ENCODE peak calls at places on chromosomes 6 and 20, in seven cellular contexts. S is fibroblast of lung, Q is endodermal cell, H is OCI-LY7, E is neuronal stem cell, X is AG10803, P is fibroblast of mammary gland. Y is an unnamed sample.

GRCh38 chr20:62623488-62624324 is 18.6 kb upstream of the SLCO4A1 start:
- DNase-seq in X (peak), P (peak), Q (peak), H (peak), S (peak), E (peak), Y (peak)

GRCh38 chr6:135624402-135625297 is 127.1 kb upstream of the AHI1 start:
- DNase-seq in S (peak), E (no peak), H (no peak), P (no peak), X (peak), Q (no peak), Y (no peak)

GRCh38 chr6:150880336-150880735 is 14.8 kb downstream of the MTHFD1L start:
- DNase-seq in X (no peak), S (no peak), Q (no peak), P (no peak), E (no peak), H (no peak), Y (no peak)

GRCh38 chr20:50224553-50225255 is 34.1 kb downstream of the CEBPB start:
- DNase-seq in P (peak), Q (peak), H (no peak), X (peak), E (no peak), S (peak), Y (peak)

GRCh38 chr20:41300906-41301305 is 16.6 kb downstream of the ZHX3 start:
- DNase-seq in Q (no peak), S (no peak), E (no peak), P (no peak), H (no peak), X (no peak), Y (no peak)

GRCh38 chr6:166563805-166564204 is 22.7 kb downstream of the RAMACL start:
- DNase-seq in P (no peak), E (no peak), S (no peak), Q (peak), H (no peak), X (no peak), Y (no peak)

GRCh38 chr6:27882624-27883023 is 29.6 kb downstream of the OR2B2 start:
- DNase-seq in H (no peak), X (no peak), Q (peak), S (no peak), P (no peak), E (no peak), Y (no peak)

GRCh38 chr6:106122306-106122940 is 36.3 kb downstream of the PRDM1 start:
- DNase-seq in X (no peak), Q (no peak), H (no peak), S (no peak), E (no peak), P (no peak), Y (no peak)

GRCh38 chr6:111938710-111939109 is 65.5 kb upstream of the FYN start:
- DNase-seq in X (peak), Q (no peak), S (peak), H (no peak), P (peak), E (no peak), Y (peak)

GRCh38 chr6:138086573-138087196 is 20.5 kb downstream of the PERP start:
- DNase-seq in S (peak), Q (peak), H (no peak), P (no peak), E (no peak), X (no peak), Y (no peak)

GRCh38 chr6:166578536-166579233 is 7.8 kb downstream of the RAMACL start:
- DNase-seq in X (no peak), H (no peak), S (no peak), P (no peak), Q (peak), E (no peak), Y (no peak)

GRCh38 chr20:25117961-25118360 is 36.0 kb upstream of the VSX1 start:
- DNase-seq in E (no peak), P (no peak), S (no peak), X (no peak), Q (no peak), H (no peak), Y (no peak)

GRCh38 chr20:31544600-31544999 is 30.4 kb downstream of the HM13 start:
- DNase-seq in E (no peak), H (no peak), S (no peak), Q (no peak), X (no peak), P (no peak), Y (no peak)

GRCh38 chr20:62307226-62308101 is 4.7 kb downstream of the ADRM1 start:
- DNase-seq in X (no peak), S (peak), E (no peak), Q (no peak), H (no peak), P (no peak), Y (no peak)

GRCh38 chr20:40683221-40683893 is 5.7 kb downstream of the MAFB start:
- DNase-seq in X (peak), S (no peak), Q (peak), P (no peak), H (no peak), E (peak), Y (no peak)

GRCh38 chr20:32743237-32744112 is at the start of gene COMMD7:
- DNase-seq in P (peak), S (peak), H (peak), X (peak), E (no peak), Q (peak), Y (no peak)

GRCh38 chr6:169167581-169168301 is 85.9 kb downstream of the THBS2 start:
- DNase-seq in X (peak), H (no peak), E (no peak), P (peak), Q (no peak), S (peak), Y (no peak)

GRCh38 chr20:4780245-4780644 is 58.5 kb downstream of the PRND start:
- DNase-seq in Q (no peak), H (peak), S (no peak), X (no peak), P (no peak), E (no peak), Y (no peak)

GRCh38 chr20:21981179-21981578 is 275.7 kb downstream of the PAX1 start:
- DNase-seq in S (no peak), P (peak), E (no peak), X (peak), Q (no peak), H (no peak), Y (no peak)

GRCh38 chr6:100342830-100343229 is 121.9 kb downstream of the SIM1 start:
- DNase-seq in Q (no peak), E (no peak), H (no peak), X (peak), S (no peak), P (no peak), Y (no peak)

GRCh38 chr20:47662483-47663353 is 122.6 kb downstream of the SULF2 start:
- DNase-seq in E (no peak), S (no peak), Q (peak), P (no peak), X (no peak), H (no peak), Y (no peak)

GRCh38 chr20:47661714-47662113 is 123.6 kb downstream of the SULF2 start:
- DNase-seq in X (no peak), Q (peak), H (no peak), S (no peak), P (no peak), E (no peak), Y (no peak)

GRCh38 chr20:47660602-47660905 is 124.7 kb downstream of the SULF2 start:
- DNase-seq in S (no peak), P (no peak), X (no peak), H (no peak), Q (peak), E (no peak), Y (no peak)

GRCh38 chr20:47659904-47660601 is 125.2 kb downstream of the SULF2 start:
- DNase-seq in H (no peak), S (no peak), P (no peak), X (no peak), E (no peak), Q (peak), Y (no peak)

DNA sequence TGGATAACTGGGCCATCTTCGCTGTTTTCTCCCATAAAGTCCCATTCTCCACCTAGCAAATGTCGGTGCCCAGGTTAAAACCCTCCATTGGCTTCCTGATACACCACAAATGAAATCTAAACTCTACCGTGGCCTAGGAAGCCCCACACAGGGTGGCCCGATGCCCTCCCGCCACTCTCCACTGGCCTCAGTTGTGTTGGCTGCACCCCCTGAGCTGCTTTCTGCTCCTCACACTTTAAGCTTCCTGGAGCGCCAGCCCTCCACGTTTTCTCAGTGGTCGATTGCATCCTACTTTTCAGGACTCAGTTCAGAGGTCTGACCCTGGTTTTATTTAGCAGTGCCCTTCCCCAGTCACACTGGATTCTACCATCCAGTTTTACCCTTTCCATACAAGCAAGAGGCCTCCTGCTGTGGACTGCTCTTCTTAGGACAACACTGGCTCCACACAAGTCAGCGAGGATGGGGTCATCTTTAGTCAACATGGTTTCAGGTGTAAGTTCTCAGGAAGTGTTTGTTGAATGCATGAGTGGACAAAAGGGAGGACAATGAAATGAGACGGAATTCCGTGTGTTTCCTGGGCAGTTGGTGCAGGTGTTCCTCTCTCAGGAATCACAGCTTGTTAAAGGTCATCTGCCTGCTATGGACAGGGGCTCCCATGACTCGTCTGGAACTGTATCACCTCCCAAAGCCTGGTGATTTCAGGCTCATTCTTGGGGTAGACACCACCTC is 124.1 kb downstream of the SULF2 start:
- DNase-seq in S (no peak), P (no peak), E (no peak), X (no peak), Q (peak), H (no peak), Y (no peak)
- H3K4me3 ChIP-seq in S (no peak), P (no peak), E (no peak), X (no peak), Q (no peak), H (no peak), Y (no peak)

GRCh38 chr6:26215200-26216014 is 128.2 kb downstream of the HFE start:
- DNase-seq in S (peak), Q (peak), X (no peak), H (peak), P (no peak), E (no peak), Y (no peak)
- H3K4me3 ChIP-seq in S (peak), Q (peak), X (peak), H (peak), P (peak), E (peak), Y (peak)

GRCh38 chr6:119129148-119129967 is 50.9 kb upstream of the FAM184A start:
- DNase-seq in X (peak), E (peak), P (peak), S (peak), Q (peak), H (peak), Y (peak)
- H3K4me3 ChIP-seq in X (no peak), E (no peak), P (no peak), S (no peak), Q (no peak), H (no peak), Y (no peak)

GRCh38 chr6:39881851-39882566 is 52.3 kb downstream of the MOCS1 start:
- DNase-seq in P (peak), X (peak), E (no peak), Q (no peak), S (peak), H (no peak), Y (peak)
- H3K4me3 ChIP-seq in P (no peak), X (peak), E (no peak), Q (no peak), S (no peak), H (no peak), Y (no peak)

DNA sequence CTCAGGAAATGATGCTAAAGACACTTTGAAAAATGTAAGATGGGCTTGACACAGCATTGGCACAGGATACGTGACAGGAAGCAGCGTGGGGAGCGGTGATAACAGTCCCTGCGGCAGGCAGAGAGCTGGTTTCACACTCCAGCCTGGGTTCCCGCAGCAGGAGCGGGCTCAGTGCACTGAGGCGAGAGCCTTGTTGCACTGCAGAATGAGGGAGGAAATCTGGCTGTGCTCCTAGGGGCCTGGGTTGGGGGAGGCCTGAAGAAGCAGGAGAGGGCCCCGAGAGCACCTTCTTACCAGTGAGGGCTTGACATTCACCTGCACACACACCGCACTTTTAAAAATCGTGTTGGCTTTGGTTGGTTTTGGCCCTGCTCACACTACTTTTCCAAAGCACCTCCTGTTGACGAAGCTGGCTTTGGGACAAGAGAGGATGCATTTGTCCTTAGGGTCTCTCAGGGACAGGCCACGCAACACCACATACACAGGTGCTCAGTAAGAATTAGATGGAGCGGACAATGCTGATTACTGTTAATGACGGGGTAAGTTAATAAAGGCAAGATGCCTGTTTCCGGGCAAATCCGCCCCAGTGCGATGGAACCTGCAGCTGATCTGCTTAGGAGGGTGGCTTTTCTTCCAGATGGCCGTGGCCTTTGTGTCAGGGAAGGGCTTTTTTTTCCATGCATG is 49.4 kb upstream of the ARMC2 start:
- DNase-seq in Q (peak), P (no peak), X (no peak), S (no peak), E (no peak), H (no peak), Y (no peak)
- H3K4me3 ChIP-seq in Q (no peak), P (no peak), X (no peak), S (no peak), E (no peak), H (no peak), Y (no peak)